ENCODE peak calls at places on chromosomes 12 and 14, in five cellular contexts. One of them, this sample, is unnamed.

GRCh38 chr12:86170051-86170450 is 86.1 kb downstream of the MGAT4C start:
- DNase-seq in Caco-2: no peak
- DNase-seq in MM.1S: no peak
- DNase-seq in endothelial cell of umbilical vein: no peak
- DNase-seq in IMR-90: no peak
- DNase-seq in this sample: peak; percentile 64

GRCh38 chr14:52944267-52944666 is 6.6 kb downstream of the FERMT2 start:
- DNase-seq in IMR-90: no peak
- DNase-seq in Caco-2: no peak
- DNase-seq in MM.1S: no peak
- DNase-seq in endothelial cell of umbilical vein: no peak
- DNase-seq in this sample: peak; percentile 86

GRCh38 chr12:108394196-108394595 is 55.1 kb upstream of the CMKLR1 start:
- DNase-seq in IMR-90: no peak
- DNase-seq in endothelial cell of umbilical vein: no peak
- DNase-seq in Caco-2: no peak
- DNase-seq in MM.1S: no peak
- DNase-seq in this sample: no peak

GRCh38 chr14:32013083-32013482 is 64.0 kb upstream of the ARHGAP5 start:
- DNase-seq in endothelial cell of umbilical vein: no peak
- DNase-seq in MM.1S: no peak
- DNase-seq in IMR-90: no peak
- DNase-seq in Caco-2: no peak
- DNase-seq in this sample: no peak

GRCh38 chr14:65704850-65705249 is 292.3 kb downstream of the FUT8 start:
- DNase-seq in Caco-2: no peak
- DNase-seq in IMR-90: no peak
- DNase-seq in MM.1S: no peak
- DNase-seq in endothelial cell of umbilical vein: no peak
- DNase-seq in this sample: no peak

GRCh38 chr12:2034633-2035420 is 18.0 kb upstream of the CACNA1C start:
- DNase-seq in MM.1S: peak; percentile 91
- DNase-seq in IMR-90: peak; percentile 66
- DNase-seq in Caco-2: peak; percentile 80
- DNase-seq in endothelial cell of umbilical vein: peak; percentile 69
- DNase-seq in this sample: peak; percentile 98

GRCh38 chr12:71865166-71865713 is 25.7 kb downstream of the TBC1D15 start:
- DNase-seq in MM.1S: no peak
- DNase-seq in endothelial cell of umbilical vein: peak; percentile 36
- DNase-seq in Caco-2: no peak
- DNase-seq in IMR-90: peak; percentile 94
- DNase-seq in this sample: peak; percentile 85

GRCh38 chr12:2804390-2805145 is 7.9 kb upstream of the ITFG2 start:
- DNase-seq in endothelial cell of umbilical vein: peak; percentile 35
- DNase-seq in Caco-2: no peak
- DNase-seq in MM.1S: no peak
- DNase-seq in IMR-90: peak; percentile 82
- DNase-seq in this sample: peak; percentile 93

GRCh38 chr14:71739273-71739990 is 192.8 kb upstream of the RGS6 start:
- DNase-seq in IMR-90: peak; percentile 43
- DNase-seq in MM.1S: no peak
- DNase-seq in endothelial cell of umbilical vein: peak; percentile 17
- DNase-seq in Caco-2: peak; percentile 80
- DNase-seq in this sample: no peak

GRCh38 chr12:22333751-22334695 is 484 bp downstream of the ST8SIA1 start:
- DNase-seq in endothelial cell of umbilical vein: no peak
- DNase-seq in Caco-2: no peak
- DNase-seq in MM.1S: no peak
- DNase-seq in IMR-90: no peak
- DNase-seq in this sample: peak; percentile 66

GRCh38 chr12:76984566-76984965 is 80.8 kb downstream of the E2F7 start:
- DNase-seq in endothelial cell of umbilical vein: no peak
- DNase-seq in IMR-90: no peak
- DNase-seq in MM.1S: no peak
- DNase-seq in Caco-2: no peak
- DNase-seq in this sample: no peak

GRCh38 chr14:77041837-77042557 is 13.5 kb upstream of the IRF2BPL start:
- DNase-seq in Caco-2: no peak
- DNase-seq in IMR-90: peak; percentile 98
- DNase-seq in MM.1S: no peak
- DNase-seq in endothelial cell of umbilical vein: peak; percentile 91
- DNase-seq in this sample: peak; percentile 80

GRCh38 chr12:42216737-42217136 is 21.3 kb downstream of the YAF2 start:
- DNase-seq in endothelial cell of umbilical vein: no peak
- DNase-seq in MM.1S: no peak
- DNase-seq in Caco-2: no peak
- DNase-seq in IMR-90: no peak
- DNase-seq in this sample: no peak

GRCh38 chr14:87205811-87206210 is 787.2 kb downstream of the GALC start:
- DNase-seq in Caco-2: no peak
- DNase-seq in IMR-90: no peak
- DNase-seq in endothelial cell of umbilical vein: no peak
- DNase-seq in MM.1S: no peak
- DNase-seq in this sample: no peak

GRCh38 chr12:7588703-7589329 is 76.9 kb downstream of the APOBEC1 start:
- DNase-seq in Caco-2: peak; percentile 60
- DNase-seq in MM.1S: peak; percentile 72
- DNase-seq in endothelial cell of umbilical vein: peak; percentile 62
- DNase-seq in IMR-90: peak; percentile 12
- DNase-seq in this sample: peak; percentile 90

GRCh38 chr14:65002586-65003210 is 16.0 kb downstream of the FNTB start:
- DNase-seq in IMR-90: peak; percentile 48
- DNase-seq in Caco-2: no peak
- DNase-seq in MM.1S: no peak
- DNase-seq in endothelial cell of umbilical vein: no peak
- DNase-seq in this sample: peak; percentile 60

GRCh38 chr12:131687346-131688125 is 23.4 kb upstream of the SFSWAP start:
- DNase-seq in endothelial cell of umbilical vein: no peak
- DNase-seq in IMR-90: no peak
- DNase-seq in Caco-2: no peak
- DNase-seq in MM.1S: no peak
- DNase-seq in this sample: peak; percentile 38

GRCh38 chr14:55500219-55500701 is 59.8 kb upstream of the TBPL2 start:
- DNase-seq in IMR-90: no peak
- DNase-seq in endothelial cell of umbilical vein: no peak
- DNase-seq in MM.1S: no peak
- DNase-seq in Caco-2: peak; percentile 57
- DNase-seq in this sample: no peak

GRCh38 chr14:67571991-67572323 is 28.1 kb downstream of the PIGH start:
- DNase-seq in IMR-90: no peak
- DNase-seq in Caco-2: no peak
- DNase-seq in endothelial cell of umbilical vein: no peak
- DNase-seq in MM.1S: no peak
- DNase-seq in this sample: no peak

GRCh38 chr12:25286837-25287236 is 36.1 kb upstream of the KRAS start:
- DNase-seq in endothelial cell of umbilical vein: no peak
- DNase-seq in MM.1S: no peak
- DNase-seq in Caco-2: no peak
- DNase-seq in IMR-90: no peak
- DNase-seq in this sample: no peak

GRCh38 chr12:11714626-11715025 is 65.2 kb downstream of the ETV6 start:
- DNase-seq in endothelial cell of umbilical vein: no peak
- DNase-seq in Caco-2: no peak
- DNase-seq in MM.1S: no peak
- DNase-seq in IMR-90: no peak
- DNase-seq in this sample: no peak

GRCh38 chr14:44961151-44961729 is 507 bp downstream of the KLHL28 start:
- DNase-seq in endothelial cell of umbilical vein: peak; percentile 59
- DNase-seq in IMR-90: peak; percentile 61
- DNase-seq in MM.1S: peak; percentile 43
- DNase-seq in Caco-2: peak; percentile 38
- DNase-seq in this sample: peak; percentile 83

GRCh38 chr14:74244115-74244514 is 4.9 kb downstream of the VSX2 start:
- DNase-seq in MM.1S: no peak
- DNase-seq in IMR-90: no peak
- DNase-seq in endothelial cell of umbilical vein: no peak
- DNase-seq in Caco-2: no peak
- DNase-seq in this sample: peak; percentile 62

GRCh38 chr12:49983892-49984291 is 11.1 kb downstream of the AQP6 start:
- DNase-seq in Caco-2: no peak
- DNase-seq in endothelial cell of umbilical vein: peak; percentile 87
- DNase-seq in MM.1S: no peak
- DNase-seq in IMR-90: peak; percentile 92
- DNase-seq in this sample: peak; percentile 91

GRCh38 chr12:93552427-93552826 is 20.0 kb upstream of the SOCS2 start:
- DNase-seq in endothelial cell of umbilical vein: no peak
- DNase-seq in IMR-90: no peak
- DNase-seq in Caco-2: no peak
- DNase-seq in MM.1S: no peak
- DNase-seq in this sample: no peak

GRCh38 chr14:93619176-93619793 is 169.0 kb downstream of the PRIMA1 start:
- DNase-seq in IMR-90: peak; percentile 50
- DNase-seq in endothelial cell of umbilical vein: peak; percentile 43
- DNase-seq in MM.1S: peak; percentile 33
- DNase-seq in Caco-2: peak; percentile 37
- DNase-seq in this sample: no peak

GRCh38 chr12:33438890-33439586 is 581 bp downstream of the SYT10 start:
- DNase-seq in MM.1S: no peak
- DNase-seq in IMR-90: no peak
- DNase-seq in Caco-2: no peak
- DNase-seq in endothelial cell of umbilical vein: no peak
- DNase-seq in this sample: peak; percentile 35

GRCh38 chr14:89144066-89144465 is 273.0 kb downstream of the FOXN3 start:
- DNase-seq in MM.1S: no peak
- DNase-seq in Caco-2: no peak
- DNase-seq in IMR-90: no peak
- DNase-seq in endothelial cell of umbilical vein: no peak
- DNase-seq in this sample: no peak

GRCh38 chr14:99199854-99200653 is 71.9 kb downstream of the BCL11B start:
- DNase-seq in endothelial cell of umbilical vein: no peak
- DNase-seq in Caco-2: no peak
- DNase-seq in IMR-90: no peak
- DNase-seq in MM.1S: no peak
- DNase-seq in this sample: no peak

GRCh38 chr12:10771132-10771733 is 31.2 kb downstream of the TAS2R7 start:
- DNase-seq in endothelial cell of umbilical vein: peak; percentile 69
- DNase-seq in MM.1S: no peak
- DNase-seq in Caco-2: no peak
- DNase-seq in IMR-90: peak; percentile 51
- DNase-seq in this sample: no peak

GRCh38 chr12:81627336-81628189 is 131.6 kb downstream of the PPFIA2 start:
- DNase-seq in Caco-2: no peak
- DNase-seq in endothelial cell of umbilical vein: peak; percentile 47
- DNase-seq in IMR-90: peak; percentile 36
- DNase-seq in MM.1S: peak; percentile 49
- DNase-seq in this sample: no peak

GRCh38 chr12:129871991-129872969 is 31.5 kb downstream of the TMEM132D start:
- DNase-seq in IMR-90: no peak
- DNase-seq in Caco-2: no peak
- DNase-seq in MM.1S: no peak
- DNase-seq in endothelial cell of umbilical vein: no peak
- DNase-seq in this sample: no peak

GRCh38 chr14:100533647-100534485 is 53.4 kb downstream of the BEGAIN start:
- DNase-seq in IMR-90: no peak
- DNase-seq in Caco-2: no peak
- DNase-seq in endothelial cell of umbilical vein: no peak
- DNase-seq in MM.1S: no peak
- DNase-seq in this sample: peak; percentile 86

GRCh38 chr12:26853303-26854027 is 20.5 kb upstream of the ITPR2 start:
- DNase-seq in MM.1S: peak; percentile 77
- DNase-seq in IMR-90: peak; percentile 56
- DNase-seq in Caco-2: peak; percentile 66
- DNase-seq in endothelial cell of umbilical vein: peak; percentile 74
- DNase-seq in this sample: peak; percentile 27
- H3K9me3 ChIP-seq in MM.1S: no peaks in the 10 kb centered on the region
- H3K9me3 ChIP-seq in IMR-90: no peaks in the 10 kb centered on the region
- H3K9me3 ChIP-seq in Caco-2: no peaks in the 10 kb centered on the region
- H3K9me3 ChIP-seq in endothelial cell of umbilical vein: no peaks in the 10 kb centered on the region
- H3K9me3 ChIP-seq in this sample: no peaks in the 10 kb centered on the region

GRCh38 chr12:104544836-104545235 is 88.1 kb downstream of the CHST11 start:
- DNase-seq in endothelial cell of umbilical vein: no peak
- DNase-seq in MM.1S: no peak
- DNase-seq in Caco-2: no peak
- DNase-seq in IMR-90: no peak
- DNase-seq in this sample: no peak
- H3K4me1 ChIP-seq in endothelial cell of umbilical vein: peaks cover under 1% of the 10 kb centered on the region
- H3K4me1 ChIP-seq in MM.1S: no peaks in the 10 kb centered on the region
- H3K4me1 ChIP-seq in Caco-2: no peaks in the 10 kb centered on the region
- H3K4me1 ChIP-seq in IMR-90: no peaks in the 10 kb centered on the region
- H3K4me1 ChIP-seq in this sample: peaks cover 6% of the 10 kb centered on the region

GRCh38 chr14:105878554-105878953 is 352.2 kb downstream of the TMEM121 start:
- DNase-seq in Caco-2: no peak
- DNase-seq in MM.1S: no peak
- DNase-seq in IMR-90: no peak
- DNase-seq in endothelial cell of umbilical vein: no peak
- DNase-seq in this sample: peak; percentile 46
- H3K9me3 ChIP-seq in Caco-2: no peaks in the 10 kb centered on the region
- H3K9me3 ChIP-seq in MM.1S: no peaks in the 10 kb centered on the region
- H3K9me3 ChIP-seq in IMR-90: peaks cover 41% of the 10 kb centered on the region
- H3K9me3 ChIP-seq in endothelial cell of umbilical vein: peaks cover 2% of the 10 kb centered on the region
- H3K9me3 ChIP-seq in this sample: no peaks in the 10 kb centered on the region

GRCh38 chr14:101821528-101821927 is 60.0 kb downstream of the PPP2R5C start:
- DNase-seq in endothelial cell of umbilical vein: no peak
- DNase-seq in MM.1S: no peak
- DNase-seq in Caco-2: no peak
- DNase-seq in IMR-90: no peak
- DNase-seq in this sample: no peak
- H3K4me1 ChIP-seq in endothelial cell of umbilical vein: no peaks in the 10 kb centered on the region
- H3K4me1 ChIP-seq in MM.1S: peaks cover 31% of the 10 kb centered on the region
- H3K4me1 ChIP-seq in Caco-2: no peaks in the 10 kb centered on the region
- H3K4me1 ChIP-seq in IMR-90: peaks cover 14% of the 10 kb centered on the region
- H3K4me1 ChIP-seq in this sample: peaks cover 22% of the 10 kb centered on the region

GRCh38 chr14:106606936-106607335 is 1080.6 kb downstream of the TMEM121 start:
- DNase-seq in IMR-90: no peak
- DNase-seq in endothelial cell of umbilical vein: no peak
- DNase-seq in Caco-2: no peak
- DNase-seq in MM.1S: no peak
- DNase-seq in this sample: no peak

GRCh38 chr14:106610691-106611090 is 1084.3 kb downstream of the TMEM121 start:
- DNase-seq in IMR-90: no peak
- DNase-seq in Caco-2: no peak
- DNase-seq in MM.1S: no peak
- DNase-seq in endothelial cell of umbilical vein: no peak
- DNase-seq in this sample: no peak

GRCh38 chr14:106605548-106606448 is 1079.4 kb downstream of the TMEM121 start:
- DNase-seq in MM.1S: peak; percentile 76
- DNase-seq in Caco-2: peak; percentile 64
- DNase-seq in endothelial cell of umbilical vein: no peak
- DNase-seq in IMR-90: no peak
- DNase-seq in this sample: no peak
- H3K9me3 ChIP-seq in MM.1S: no peaks in the 10 kb centered on the region
- H3K9me3 ChIP-seq in Caco-2: no peaks in the 10 kb centered on the region
- H3K9me3 ChIP-seq in endothelial cell of umbilical vein: no peaks in the 10 kb centered on the region
- H3K9me3 ChIP-seq in IMR-90: peaks cover 17% of the 10 kb centered on the region
- H3K9me3 ChIP-seq in this sample: no peaks in the 10 kb centered on the region